ENCODE peak calls at places on chromosomes 7 and 10, in ten cellular contexts. D is Calu3; F is HCEC 1CT; J is body of pancreas; U is epithelial cell of esophagus; S is NCI-H146; B is posterior cingulate gyrus; G is activated T-helper 1 cell treated with anti-CD3 and anti-CD28 coated beads, Interleukin-12 subunit alpha, Interleukin-12 subunit beta, Interleukin-2, Interleukin-4 antibody, amounts not matched to agents 30 ng/mL and 10 ng/mL and 1 ng/mL, durations not matched to agents 14 hours and 24 hours and 36 hours; E is activated CD8-positive, alpha-beta memory T cell treated with anti-CD3 and anti-CD28 coated beads for 48 hours; R is LoVo. Q is an unnamed sample.

GRCh38 chr7:142414135-142414534 is 156.3 kb upstream of the PRSS58 start:
- DNase-seq in D (no peak), E (no peak), G (no peak), S (no peak), F (no peak), U (no peak), B (no peak), J (no peak), R (no peak), Q (no peak)

GRCh38 chr10:101028446-101029244 is 2.3 kb downstream of the PDZD7 start:
- DNase-seq in E (no peak), J (no peak), F (no peak), R (no peak), D (no peak), G (no peak), B (no peak), U (no peak), S (no peak), Q (no peak)

GRCh38 chr7:76300210-76300731 is 2.2 kb upstream of the HSPB1 start:
- DNase-seq in E (no peak), B (no peak), S (peak), J (peak), U (peak), F (peak), G (no peak), R (peak), D (peak), Q (no peak)

GRCh38 chr10:114172241-114172640 is 1.8 kb downstream of the CCDC186 start:
- DNase-seq in E (no peak), B (no peak), F (no peak), U (no peak), G (no peak), J (no peak), S (no peak), R (no peak), D (no peak), Q (no peak)

GRCh38 chr7:134662166-134662870 is 15.7 kb downstream of the BPGM start:
- DNase-seq in R (no peak), G (no peak), E (no peak), F (no peak), D (no peak), S (no peak), U (no peak), J (no peak), B (no peak), Q (no peak)

GRCh38 chr7:106947244-106947728 is 82.2 kb downstream of the PIK3CG start:
- DNase-seq in E (no peak), U (peak), S (peak), G (peak), D (peak), F (peak), R (peak), J (peak), B (peak), Q (peak)

GRCh38 chr7:90625562-90625961 is 29.4 kb downstream of the CDK14 start:
- DNase-seq in R (no peak), G (no peak), E (no peak), S (peak), U (peak), F (peak), D (peak), J (peak), B (no peak), Q (peak)

GRCh38 chr7:24820730-24821044 is 63.4 kb upstream of the GSDME start:
- DNase-seq in D (no peak), E (no peak), B (no peak), R (peak), U (no peak), S (peak), G (no peak), J (no peak), F (peak), Q (no peak)

GRCh38 chr7:130961128-130961601 is 227.2 kb upstream of the KLF14 start:
- DNase-seq in B (no peak), J (no peak), U (peak), G (peak), F (no peak), D (no peak), E (no peak), R (peak), S (no peak), Q (no peak)

GRCh38 chr7:1257863-1258262 is 25.2 kb downstream of the UNCX start:
- DNase-seq in E (no peak), R (no peak), U (no peak), D (no peak), J (no peak), B (no peak), F (no peak), S (no peak), G (no peak), Q (no peak)

GRCh38 chr10:42753507-42754154 is 29.0 kb upstream of the BMS1 start:
- DNase-seq in U (no peak), G (no peak), E (no peak), F (no peak), D (peak), S (no peak), R (no peak), B (no peak), J (peak), Q (peak)

GRCh38 chr10:58266003-58266825 is 1.5 kb downstream of the IPMK start:
- DNase-seq in R (no peak), E (no peak), G (peak), B (no peak), D (no peak), J (peak), F (peak), U (peak), S (peak), Q (no peak)

GRCh38 chr7:25255603-25256320 is 27.5 kb upstream of the NPVF start:
- DNase-seq in J (peak), U (no peak), G (no peak), R (no peak), F (no peak), B (no peak), E (no peak), S (no peak), D (no peak), Q (no peak)

GRCh38 chr7:91247497-91247896 is 16.7 kb upstream of the FZD1 start:
- DNase-seq in E (no peak), U (no peak), B (no peak), F (peak), D (no peak), J (no peak), G (no peak), S (no peak), R (no peak), Q (no peak)

GRCh38 chr7:112104153-112104552 is 102.0 kb downstream of the DOCK4 start:
- DNase-seq in S (no peak), R (no peak), U (no peak), F (peak), G (no peak), D (no peak), B (no peak), J (no peak), E (no peak), Q (no peak)

GRCh38 chr7:92790987-92791386 is 45.4 kb downstream of the CDK6 start:
- DNase-seq in G (no peak), B (no peak), S (no peak), U (peak), F (peak), D (no peak), R (no peak), E (no peak), J (no peak), Q (no peak)

GRCh38 chr7:2864999-2865670 is 21.0 kb upstream of the GNA12 start:
- DNase-seq in S (peak), U (peak), B (peak), E (peak), G (peak), R (peak), F (peak), D (peak), J (peak), Q (peak)